ENCODE peak calls at places on chromosomes 6 and 20, in nine cellular contexts. One of them, this sample, is unnamed.

GRCh38 chr6:10203651-10204050 is 211.2 kb downstream of the TFAP2A start:
- DNase-seq in pancreas: no peak
- DNase-seq in left ventricle myocardium inferior: no peak
- DNase-seq in A549: no peak
- DNase-seq in GM20000: no peak
- DNase-seq in PC-3: no peak
- DNase-seq in choroid plexus epithelial cell: no peak
- DNase-seq in foreskin fibroblast: no peak
- DNase-seq in mucosa of descending colon: no peak
- DNase-seq in this sample: no peak

GRCh38 chr20:7841291-7841966 is 98.8 kb downstream of the HAO1 start:
- DNase-seq in pancreas: no peak
- DNase-seq in left ventricle myocardium inferior: no peak
- DNase-seq in A549: peak; percentile 70
- DNase-seq in GM20000: no peak
- DNase-seq in PC-3: peak; percentile 94
- DNase-seq in choroid plexus epithelial cell: peak; percentile 62
- DNase-seq in foreskin fibroblast: peak; percentile 81
- DNase-seq in mucosa of descending colon: no peak
- DNase-seq in this sample: peak; percentile 83

GRCh38 chr6:87473419-87473903 is 687 bp downstream of the SLC35A1 start:
- DNase-seq in pancreas: no peak
- DNase-seq in left ventricle myocardium inferior: no peak
- DNase-seq in A549: peak; percentile 9
- DNase-seq in GM20000: peak; percentile 30
- DNase-seq in PC-3: peak; percentile 26
- DNase-seq in choroid plexus epithelial cell: peak; percentile 69
- DNase-seq in foreskin fibroblast: peak; percentile 78
- DNase-seq in mucosa of descending colon: peak; percentile 43
- DNase-seq in this sample: peak; percentile 65

GRCh38 chr20:7695622-7696021 is 244.6 kb downstream of the HAO1 start:
- DNase-seq in pancreas: no peak
- DNase-seq in left ventricle myocardium inferior: no peak
- DNase-seq in A549: no peak
- DNase-seq in GM20000: no peak
- DNase-seq in PC-3: peak; percentile 54
- DNase-seq in choroid plexus epithelial cell: peak; percentile 42
- DNase-seq in foreskin fibroblast: peak; percentile 47
- DNase-seq in mucosa of descending colon: no peak
- DNase-seq in this sample: no peak

GRCh38 chr20:61629361-61630239 is 377.5 kb downstream of the CDH4 start:
- DNase-seq in pancreas: no peak
- DNase-seq in left ventricle myocardium inferior: no peak
- DNase-seq in A549: no peak
- DNase-seq in GM20000: no peak
- DNase-seq in PC-3: no peak
- DNase-seq in choroid plexus epithelial cell: no peak
- DNase-seq in foreskin fibroblast: no peak
- DNase-seq in mucosa of descending colon: no peak
- DNase-seq in this sample: no peak

GRCh38 chr6:101232946-101233345 is 160.6 kb upstream of the GRIK2 start:
- DNase-seq in pancreas: no peak
- DNase-seq in left ventricle myocardium inferior: no peak
- DNase-seq in A549: no peak
- DNase-seq in GM20000: no peak
- DNase-seq in PC-3: no peak
- DNase-seq in choroid plexus epithelial cell: no peak
- DNase-seq in foreskin fibroblast: no peak
- DNase-seq in mucosa of descending colon: no peak
- DNase-seq in this sample: no peak

GRCh38 chr6:117795234-117795633 is 111.8 kb upstream of the SLC35F1 start:
- DNase-seq in pancreas: no peak
- DNase-seq in left ventricle myocardium inferior: no peak
- DNase-seq in A549: peak; percentile 24
- DNase-seq in GM20000: no peak
- DNase-seq in PC-3: peak; percentile 81
- DNase-seq in choroid plexus epithelial cell: no peak
- DNase-seq in foreskin fibroblast: no peak
- DNase-seq in mucosa of descending colon: no peak
- DNase-seq in this sample: peak; percentile 18

GRCh38 chr6:221531-222349 is 70.5 kb upstream of the DUSP22 start:
- DNase-seq in pancreas: no peak
- DNase-seq in left ventricle myocardium inferior: no peak
- DNase-seq in A549: no peak
- DNase-seq in GM20000: no peak
- DNase-seq in PC-3: peak; percentile 44
- DNase-seq in choroid plexus epithelial cell: peak; percentile 12
- DNase-seq in foreskin fibroblast: peak; percentile 13
- DNase-seq in mucosa of descending colon: no peak
- DNase-seq in this sample: no peak

GRCh38 chr20:34271961-34272360 is 30.7 kb downstream of the ASIP start:
- DNase-seq in pancreas: no peak
- DNase-seq in left ventricle myocardium inferior: no peak
- DNase-seq in A549: no peak
- DNase-seq in GM20000: no peak
- DNase-seq in PC-3: peak; percentile 16
- DNase-seq in choroid plexus epithelial cell: peak; percentile 83
- DNase-seq in foreskin fibroblast: peak; percentile 45
- DNase-seq in mucosa of descending colon: no peak
- DNase-seq in this sample: peak; percentile 89

GRCh38 chr6:106629859-106630163 is 433 bp downstream of the QRSL1 start:
- DNase-seq in pancreas: no peak
- DNase-seq in left ventricle myocardium inferior: no peak
- DNase-seq in A549: no peak
- DNase-seq in GM20000: peak; percentile 29
- DNase-seq in PC-3: no peak
- DNase-seq in choroid plexus epithelial cell: no peak
- DNase-seq in foreskin fibroblast: no peak
- DNase-seq in mucosa of descending colon: no peak
- DNase-seq in this sample: no peak

GRCh38 chr6:140636698-140637402 is 1262.4 kb upstream of the CITED2 start:
- DNase-seq in pancreas: no peak
- DNase-seq in left ventricle myocardium inferior: no peak
- DNase-seq in A549: no peak
- DNase-seq in GM20000: no peak
- DNase-seq in PC-3: no peak
- DNase-seq in choroid plexus epithelial cell: no peak
- DNase-seq in foreskin fibroblast: no peak
- DNase-seq in mucosa of descending colon: no peak
- DNase-seq in this sample: no peak

GRCh38 chr6:140641412-140641811 is 1267.0 kb upstream of the CITED2 start:
- DNase-seq in pancreas: no peak
- DNase-seq in left ventricle myocardium inferior: no peak
- DNase-seq in A549: no peak
- DNase-seq in GM20000: no peak
- DNase-seq in PC-3: no peak
- DNase-seq in choroid plexus epithelial cell: no peak
- DNase-seq in foreskin fibroblast: no peak
- DNase-seq in mucosa of descending colon: no peak
- DNase-seq in this sample: no peak

GRCh38 chr6:140636237-140636636 is 1261.8 kb upstream of the CITED2 start:
- DNase-seq in pancreas: no peak
- DNase-seq in left ventricle myocardium inferior: no peak
- DNase-seq in A549: no peak
- DNase-seq in GM20000: no peak
- DNase-seq in PC-3: no peak
- DNase-seq in choroid plexus epithelial cell: no peak
- DNase-seq in foreskin fibroblast: no peak
- DNase-seq in mucosa of descending colon: no peak
- DNase-seq in this sample: no peak
- TF ChIP-seq CTCF in pancreas: no peak
- TF ChIP-seq CTCF in left ventricle myocardium inferior: no peak
- TF ChIP-seq CTCF in A549: no peak
- TF ChIP-seq CTCF in GM20000: no peak
- TF ChIP-seq CTCF in PC-3: no peak
- TF ChIP-seq CTCF in choroid plexus epithelial cell: no peak
- TF ChIP-seq CTCF in foreskin fibroblast: no peak
- TF ChIP-seq CTCF in mucosa of descending colon: no peak
- TF ChIP-seq CTCF in this sample: no peak

DNA sequence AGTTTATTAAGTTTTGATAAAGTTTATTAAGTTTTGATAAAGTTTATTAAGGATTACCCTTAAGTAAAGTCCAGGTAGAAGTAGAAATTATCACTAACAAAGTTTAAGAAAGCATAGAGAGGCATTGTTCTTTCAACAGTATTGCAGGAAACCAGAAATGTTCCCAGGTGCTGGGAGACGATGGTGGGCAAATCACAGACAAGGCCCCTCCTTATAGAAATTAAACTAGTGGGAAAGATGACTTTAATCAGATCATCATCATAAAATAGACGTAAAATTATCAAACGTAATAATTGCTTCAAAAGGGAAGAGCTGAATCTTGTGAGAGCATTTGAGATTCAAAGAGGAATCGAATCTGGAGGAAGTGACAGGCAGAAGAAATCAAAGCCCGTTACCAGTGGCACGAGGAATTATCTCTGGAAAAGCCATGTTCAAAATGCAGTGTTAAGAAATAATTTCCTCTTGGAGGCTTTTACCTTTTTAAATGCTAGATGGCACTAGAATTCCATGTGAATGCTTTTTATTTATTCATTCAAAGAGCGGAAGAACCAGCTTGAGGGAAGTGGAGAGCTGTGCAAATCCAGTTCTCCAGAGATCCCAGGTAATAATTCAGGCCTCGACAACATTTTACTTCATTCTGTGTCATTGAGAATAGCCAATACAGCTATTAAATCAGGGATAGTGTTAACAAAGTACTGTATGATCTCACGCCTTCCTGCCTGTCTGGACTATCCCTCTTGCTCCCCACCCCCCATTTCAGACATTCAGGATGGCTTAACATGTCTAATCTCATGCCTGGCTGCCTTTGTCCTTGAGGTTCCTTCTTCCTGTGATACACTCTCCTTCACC is 1.0 kb upstream of the APMAP start:
- DNase-seq in pancreas: no peak
- DNase-seq in left ventricle myocardium inferior: no peak
- DNase-seq in A549: peak; percentile 71
- DNase-seq in GM20000: no peak
- DNase-seq in PC-3: peak; percentile 86
- DNase-seq in choroid plexus epithelial cell: peak; percentile 60
- DNase-seq in foreskin fibroblast: peak; percentile 68
- DNase-seq in mucosa of descending colon: no peak
- DNase-seq in this sample: peak; percentile 52
- TF ChIP-seq CTCF in pancreas: no peak
- TF ChIP-seq CTCF in left ventricle myocardium inferior: peak; percentile 58
- TF ChIP-seq CTCF in A549: peak; percentile 76
- TF ChIP-seq CTCF in GM20000: no peak
- TF ChIP-seq CTCF in PC-3: peak; percentile 76
- TF ChIP-seq CTCF in choroid plexus epithelial cell: peak; percentile 37
- TF ChIP-seq CTCF in foreskin fibroblast: peak; percentile 22
- TF ChIP-seq CTCF in mucosa of descending colon: no peak
- TF ChIP-seq CTCF in this sample: peak; percentile 42

DNA sequence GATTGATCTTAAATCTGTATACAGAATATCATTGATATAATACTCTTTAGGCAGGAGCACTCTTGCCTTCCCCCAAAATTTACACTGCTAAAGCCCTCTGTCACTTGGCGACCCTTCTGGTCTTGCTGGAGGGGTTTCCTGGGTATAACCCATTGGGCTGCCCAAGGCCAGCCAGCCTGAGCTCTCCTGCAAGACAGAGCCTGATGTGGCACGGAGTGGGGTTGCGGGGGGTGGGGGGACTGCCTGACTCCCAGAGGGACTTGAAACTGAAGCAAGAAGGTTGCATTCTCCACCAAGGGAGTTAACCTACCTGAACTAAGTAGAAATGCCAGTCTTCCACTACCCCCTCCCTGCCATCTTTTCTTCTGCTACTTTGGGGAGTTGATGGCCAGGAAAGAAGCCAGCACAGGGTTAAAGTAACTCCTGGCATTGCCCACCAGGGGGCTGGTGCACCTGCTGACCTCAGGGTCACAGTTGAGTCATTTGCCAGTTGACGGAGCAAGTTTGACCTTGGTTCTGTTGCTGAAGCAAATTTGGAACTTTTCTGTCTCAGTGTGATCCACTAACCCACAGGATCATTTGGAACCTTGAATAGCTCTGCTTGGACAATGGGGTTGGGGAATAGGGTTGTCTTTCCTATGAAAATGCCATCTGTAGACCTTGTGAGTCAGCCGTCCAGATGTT is 79.4 kb downstream of the ASXL1 start:
- DNase-seq in pancreas: no peak
- DNase-seq in left ventricle myocardium inferior: no peak
- DNase-seq in A549: peak; percentile 37
- DNase-seq in GM20000: no peak
- DNase-seq in PC-3: peak; percentile 23
- DNase-seq in choroid plexus epithelial cell: no peak
- DNase-seq in foreskin fibroblast: no peak
- DNase-seq in mucosa of descending colon: no peak
- DNase-seq in this sample: peak; percentile 28
- TF ChIP-seq CTCF in pancreas: no peak
- TF ChIP-seq CTCF in left ventricle myocardium inferior: no peak
- TF ChIP-seq CTCF in A549: no peak
- TF ChIP-seq CTCF in GM20000: no peak
- TF ChIP-seq CTCF in PC-3: peak; percentile 45
- TF ChIP-seq CTCF in choroid plexus epithelial cell: peak; percentile 47
- TF ChIP-seq CTCF in foreskin fibroblast: no peak
- TF ChIP-seq CTCF in mucosa of descending colon: no peak
- TF ChIP-seq CTCF in this sample: peak; percentile 24

GRCh38 chr20:35619196-35620095 is 3.8 kb downstream of the SPAG4 start:
- DNase-seq in pancreas: peak; percentile 82
- DNase-seq in left ventricle myocardium inferior: peak; percentile 81
- DNase-seq in A549: peak; percentile 89
- DNase-seq in GM20000: peak; percentile 78
- DNase-seq in PC-3: peak; percentile 96
- DNase-seq in choroid plexus epithelial cell: peak; percentile 83
- DNase-seq in foreskin fibroblast: peak; percentile 94
- DNase-seq in mucosa of descending colon: peak; percentile 88
- DNase-seq in this sample: peak; percentile 91

GRCh38 chr20:35620818-35621559 is 5.4 kb downstream of the SPAG4 start:
- DNase-seq in pancreas: no peak
- DNase-seq in left ventricle myocardium inferior: no peak
- DNase-seq in A549: no peak
- DNase-seq in GM20000: no peak
- DNase-seq in PC-3: no peak
- DNase-seq in choroid plexus epithelial cell: no peak
- DNase-seq in foreskin fibroblast: no peak
- DNase-seq in mucosa of descending colon: no peak
- DNase-seq in this sample: no peak

GRCh38 chr20:35618032-35618371 is 2.4 kb downstream of the SPAG4 start:
- DNase-seq in pancreas: no peak
- DNase-seq in left ventricle myocardium inferior: no peak
- DNase-seq in A549: no peak
- DNase-seq in GM20000: no peak
- DNase-seq in PC-3: no peak
- DNase-seq in choroid plexus epithelial cell: no peak
- DNase-seq in foreskin fibroblast: no peak
- DNase-seq in mucosa of descending colon: no peak
- DNase-seq in this sample: no peak

GRCh38 chr20:35618372-35619131 is 2.9 kb downstream of the SPAG4 start:
- DNase-seq in pancreas: peak; percentile 46
- DNase-seq in left ventricle myocardium inferior: no peak
- DNase-seq in A549: no peak
- DNase-seq in GM20000: peak; percentile 42
- DNase-seq in PC-3: peak; percentile 46
- DNase-seq in choroid plexus epithelial cell: peak; percentile 58
- DNase-seq in foreskin fibroblast: peak; percentile 59
- DNase-seq in mucosa of descending colon: peak; percentile 52
- DNase-seq in this sample: peak; percentile 49

DNA sequence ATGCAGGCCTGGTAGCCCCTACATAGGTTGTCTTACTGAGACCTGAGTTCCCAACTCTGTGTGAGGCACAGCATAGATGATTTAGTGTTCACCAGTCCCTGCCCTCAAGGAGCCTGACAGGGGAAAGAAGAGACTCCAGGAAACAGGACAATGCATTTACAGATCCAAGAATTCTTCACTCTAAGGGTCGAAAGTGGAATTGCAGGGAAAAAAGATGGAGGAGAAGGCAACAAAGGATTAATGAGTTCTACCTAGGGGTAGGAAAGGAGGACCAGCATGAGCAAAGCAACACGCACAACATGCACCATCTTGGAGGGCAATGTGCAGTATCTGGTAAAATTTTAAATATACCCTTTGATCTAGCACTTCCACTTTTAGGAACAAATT is 5.9 kb downstream of the SPAG4 start:
- DNase-seq in pancreas: no peak
- DNase-seq in left ventricle myocardium inferior: no peak
- DNase-seq in A549: peak; percentile 38
- DNase-seq in GM20000: no peak
- DNase-seq in PC-3: no peak
- DNase-seq in choroid plexus epithelial cell: no peak
- DNase-seq in foreskin fibroblast: peak; percentile 16
- DNase-seq in mucosa of descending colon: no peak
- DNase-seq in this sample: no peak
- TF ChIP-seq CTCF in pancreas: no peak
- TF ChIP-seq CTCF in left ventricle myocardium inferior: no peak
- TF ChIP-seq CTCF in A549: no peak
- TF ChIP-seq CTCF in GM20000: no peak
- TF ChIP-seq CTCF in PC-3: peak; percentile 32
- TF ChIP-seq CTCF in choroid plexus epithelial cell: no peak
- TF ChIP-seq CTCF in foreskin fibroblast: peak; percentile 4
- TF ChIP-seq CTCF in mucosa of descending colon: no peak
- TF ChIP-seq CTCF in this sample: no peak

This sample was measured in MCF 10A.